ENCODE peak calls at places on chromosome 1, in nine cellular contexts. One of them, this sample, is unnamed.
A peak's percentile ranks its signal among the peaks of the same experiment; 100 is the strongest.

GRCh38 chr1:247118946-247119446 is 14.8 kb upstream of the ZNF669 start:
- DNase-seq in Calu3: peak; percentile 27
- DNase-seq in neuronal stem cell: no peak
- DNase-seq in erythroblast: peak; percentile 66
- DNase-seq in CD8-positive, alpha-beta memory T cell: no peak
- DNase-seq in activated T-cell treated with anti-CD3 and anti-CD28 coated beads for 24 hours: no peak
- DNase-seq in stimulated activated CD4-positive, alpha-beta T cell treated with anti-CD3 and anti-CD28 coated beads, Interleukin-2, amount 100 ng/mL, for 48 hours: peak; percentile 10
- DNase-seq in fibroblast of the conjunctiva: no peak
- DNase-seq in effector memory CD8-positive, alpha-beta T cell: no peak
- DNase-seq in this sample: no peak

GRCh38 chr1:82838066-82838465 is 1037.3 kb downstream of the ADGRL2 start:
- DNase-seq in Calu3: no peak
- DNase-seq in neuronal stem cell: peak; percentile 30
- DNase-seq in effector memory CD8-positive, alpha-beta T cell: no peak
- DNase-seq in stimulated activated CD4-positive, alpha-beta T cell treated with anti-CD3 and anti-CD28 coated beads, Interleukin-2, amount 100 ng/mL, for 48 hours: no peak
- DNase-seq in fibroblast of the conjunctiva: no peak
- DNase-seq in erythroblast: no peak
- DNase-seq in activated T-cell treated with anti-CD3 and anti-CD28 coated beads for 24 hours: no peak
- DNase-seq in CD8-positive, alpha-beta memory T cell: no peak
- DNase-seq in this sample: no peak

GRCh38 chr1:206693592-206693991 is 8.9 kb downstream of the MAPKAPK2 start:
- DNase-seq in neuronal stem cell: no peak
- DNase-seq in effector memory CD8-positive, alpha-beta T cell: no peak
- DNase-seq in CD8-positive, alpha-beta memory T cell: no peak
- DNase-seq in stimulated activated CD4-positive, alpha-beta T cell treated with anti-CD3 and anti-CD28 coated beads, Interleukin-2, amount 100 ng/mL, for 48 hours: no peak
- DNase-seq in activated T-cell treated with anti-CD3 and anti-CD28 coated beads for 24 hours: no peak
- DNase-seq in Calu3: no peak
- DNase-seq in fibroblast of the conjunctiva: no peak
- DNase-seq in erythroblast: no peak
- DNase-seq in this sample: no peak

GRCh38 chr1:206953626-206954025 is 7.4 kb upstream of the PIGR start:
- DNase-seq in neuronal stem cell: no peak
- DNase-seq in erythroblast: no peak
- DNase-seq in Calu3: no peak
- DNase-seq in stimulated activated CD4-positive, alpha-beta T cell treated with anti-CD3 and anti-CD28 coated beads, Interleukin-2, amount 100 ng/mL, for 48 hours: no peak
- DNase-seq in CD8-positive, alpha-beta memory T cell: no peak
- DNase-seq in effector memory CD8-positive, alpha-beta T cell: no peak
- DNase-seq in fibroblast of the conjunctiva: no peak
- DNase-seq in activated T-cell treated with anti-CD3 and anti-CD28 coated beads for 24 hours: no peak
- DNase-seq in this sample: no peak

GRCh38 chr1:96520542-96520941 is 201.0 kb upstream of the PTBP2 start:
- DNase-seq in erythroblast: no peak
- DNase-seq in activated T-cell treated with anti-CD3 and anti-CD28 coated beads for 24 hours: no peak
- DNase-seq in effector memory CD8-positive, alpha-beta T cell: no peak
- DNase-seq in fibroblast of the conjunctiva: no peak
- DNase-seq in Calu3: no peak
- DNase-seq in stimulated activated CD4-positive, alpha-beta T cell treated with anti-CD3 and anti-CD28 coated beads, Interleukin-2, amount 100 ng/mL, for 48 hours: no peak
- DNase-seq in CD8-positive, alpha-beta memory T cell: no peak
- DNase-seq in neuronal stem cell: peak; percentile 32
- DNase-seq in this sample: no peak

GRCh38 chr1:185846672-185847440 is 112.7 kb downstream of the HMCN1 start:
- DNase-seq in stimulated activated CD4-positive, alpha-beta T cell treated with anti-CD3 and anti-CD28 coated beads, Interleukin-2, amount 100 ng/mL, for 48 hours: no peak
- DNase-seq in activated T-cell treated with anti-CD3 and anti-CD28 coated beads for 24 hours: no peak
- DNase-seq in erythroblast: no peak
- DNase-seq in fibroblast of the conjunctiva: no peak
- DNase-seq in Calu3: no peak
- DNase-seq in neuronal stem cell: no peak
- DNase-seq in effector memory CD8-positive, alpha-beta T cell: no peak
- DNase-seq in CD8-positive, alpha-beta memory T cell: no peak
- DNase-seq in this sample: no peak

GRCh38 chr1:58717979-58718378 is 18.1 kb upstream of the MYSM1 start:
- DNase-seq in activated T-cell treated with anti-CD3 and anti-CD28 coated beads for 24 hours: no peak
- DNase-seq in stimulated activated CD4-positive, alpha-beta T cell treated with anti-CD3 and anti-CD28 coated beads, Interleukin-2, amount 100 ng/mL, for 48 hours: no peak
- DNase-seq in fibroblast of the conjunctiva: no peak
- DNase-seq in Calu3: no peak
- DNase-seq in CD8-positive, alpha-beta memory T cell: no peak
- DNase-seq in effector memory CD8-positive, alpha-beta T cell: peak; percentile 30
- DNase-seq in erythroblast: no peak
- DNase-seq in neuronal stem cell: no peak
- DNase-seq in this sample: no peak

GRCh38 chr1:186550832-186551231 is 89.9 kb upstream of the PDC start:
- DNase-seq in CD8-positive, alpha-beta memory T cell: no peak
- DNase-seq in fibroblast of the conjunctiva: no peak
- DNase-seq in effector memory CD8-positive, alpha-beta T cell: no peak
- DNase-seq in erythroblast: no peak
- DNase-seq in stimulated activated CD4-positive, alpha-beta T cell treated with anti-CD3 and anti-CD28 coated beads, Interleukin-2, amount 100 ng/mL, for 48 hours: no peak
- DNase-seq in activated T-cell treated with anti-CD3 and anti-CD28 coated beads for 24 hours: no peak
- DNase-seq in Calu3: no peak
- DNase-seq in neuronal stem cell: no peak
- DNase-seq in this sample: no peak

GRCh38 chr1:82052563-82052962 is 251.8 kb downstream of the ADGRL2 start:
- DNase-seq in fibroblast of the conjunctiva: no peak
- DNase-seq in neuronal stem cell: no peak
- DNase-seq in stimulated activated CD4-positive, alpha-beta T cell treated with anti-CD3 and anti-CD28 coated beads, Interleukin-2, amount 100 ng/mL, for 48 hours: no peak
- DNase-seq in activated T-cell treated with anti-CD3 and anti-CD28 coated beads for 24 hours: no peak
- DNase-seq in effector memory CD8-positive, alpha-beta T cell: no peak
- DNase-seq in Calu3: no peak
- DNase-seq in CD8-positive, alpha-beta memory T cell: no peak
- DNase-seq in erythroblast: no peak
- DNase-seq in this sample: no peak

GRCh38 chr1:156705321-156705917 is at the start of gene CRABP2:
- DNase-seq in Calu3: no peak
- DNase-seq in neuronal stem cell: peak; percentile 78
- DNase-seq in stimulated activated CD4-positive, alpha-beta T cell treated with anti-CD3 and anti-CD28 coated beads, Interleukin-2, amount 100 ng/mL, for 48 hours: peak; percentile 33
- DNase-seq in CD8-positive, alpha-beta memory T cell: no peak
- DNase-seq in fibroblast of the conjunctiva: no peak
- DNase-seq in effector memory CD8-positive, alpha-beta T cell: peak; percentile 22
- DNase-seq in activated T-cell treated with anti-CD3 and anti-CD28 coated beads for 24 hours: no peak
- DNase-seq in erythroblast: no peak
- DNase-seq in this sample: no peak

GRCh38 chr1:109764561-109765482 is 1.1 kb upstream of the EPS8L3 start:
- DNase-seq in neuronal stem cell: no peak
- DNase-seq in CD8-positive, alpha-beta memory T cell: no peak
- DNase-seq in fibroblast of the conjunctiva: no peak
- DNase-seq in effector memory CD8-positive, alpha-beta T cell: no peak
- DNase-seq in stimulated activated CD4-positive, alpha-beta T cell treated with anti-CD3 and anti-CD28 coated beads, Interleukin-2, amount 100 ng/mL, for 48 hours: no peak
- DNase-seq in erythroblast: no peak
- DNase-seq in Calu3: no peak
- DNase-seq in activated T-cell treated with anti-CD3 and anti-CD28 coated beads for 24 hours: no peak
- DNase-seq in this sample: no peak

GRCh38 chr1:6521502-6521901 is 30.0 kb upstream of the PLEKHG5 start:
- DNase-seq in erythroblast: no peak
- DNase-seq in neuronal stem cell: no peak
- DNase-seq in activated T-cell treated with anti-CD3 and anti-CD28 coated beads for 24 hours: no peak
- DNase-seq in Calu3: no peak
- DNase-seq in fibroblast of the conjunctiva: no peak
- DNase-seq in CD8-positive, alpha-beta memory T cell: no peak
- DNase-seq in stimulated activated CD4-positive, alpha-beta T cell treated with anti-CD3 and anti-CD28 coated beads, Interleukin-2, amount 100 ng/mL, for 48 hours: no peak
- DNase-seq in effector memory CD8-positive, alpha-beta T cell: no peak
- DNase-seq in this sample: no peak

GRCh38 chr1:234551032-234551378 is 59.0 kb downstream of the IRF2BP2 start:
- DNase-seq in erythroblast: no peak
- DNase-seq in CD8-positive, alpha-beta memory T cell: no peak
- DNase-seq in neuronal stem cell: no peak
- DNase-seq in activated T-cell treated with anti-CD3 and anti-CD28 coated beads for 24 hours: no peak
- DNase-seq in Calu3: no peak
- DNase-seq in stimulated activated CD4-positive, alpha-beta T cell treated with anti-CD3 and anti-CD28 coated beads, Interleukin-2, amount 100 ng/mL, for 48 hours: no peak
- DNase-seq in fibroblast of the conjunctiva: no peak
- DNase-seq in effector memory CD8-positive, alpha-beta T cell: no peak
- DNase-seq in this sample: no peak

GRCh38 chr1:31583082-31583994 is 7.0 kb downstream of the TINAGL1 start:
- DNase-seq in fibroblast of the conjunctiva: no peak
- DNase-seq in effector memory CD8-positive, alpha-beta T cell: no peak
- DNase-seq in activated T-cell treated with anti-CD3 and anti-CD28 coated beads for 24 hours: no peak
- DNase-seq in stimulated activated CD4-positive, alpha-beta T cell treated with anti-CD3 and anti-CD28 coated beads, Interleukin-2, amount 100 ng/mL, for 48 hours: no peak
- DNase-seq in CD8-positive, alpha-beta memory T cell: no peak
- DNase-seq in neuronal stem cell: no peak
- DNase-seq in Calu3: no peak
- DNase-seq in erythroblast: no peak
- DNase-seq in this sample: no peak

GRCh38 chr1:81803423-81804103 is 2.8 kb downstream of the ADGRL2 start:
- DNase-seq in CD8-positive, alpha-beta memory T cell: no peak
- DNase-seq in activated T-cell treated with anti-CD3 and anti-CD28 coated beads for 24 hours: no peak
- DNase-seq in effector memory CD8-positive, alpha-beta T cell: no peak
- DNase-seq in Calu3: peak; percentile 14
- DNase-seq in fibroblast of the conjunctiva: no peak
- DNase-seq in erythroblast: no peak
- DNase-seq in neuronal stem cell: peak; percentile 77
- DNase-seq in stimulated activated CD4-positive, alpha-beta T cell treated with anti-CD3 and anti-CD28 coated beads, Interleukin-2, amount 100 ng/mL, for 48 hours: no peak
- DNase-seq in this sample: no peak

GRCh38 chr1:55213885-55214213 is 1.3 kb downstream of the USP24 start:
- DNase-seq in CD8-positive, alpha-beta memory T cell: peak; percentile 42
- DNase-seq in erythroblast: no peak
- DNase-seq in fibroblast of the conjunctiva: no peak
- DNase-seq in neuronal stem cell: no peak
- DNase-seq in Calu3: peak; percentile 13
- DNase-seq in effector memory CD8-positive, alpha-beta T cell: peak; percentile 7
- DNase-seq in stimulated activated CD4-positive, alpha-beta T cell treated with anti-CD3 and anti-CD28 coated beads, Interleukin-2, amount 100 ng/mL, for 48 hours: no peak
- DNase-seq in activated T-cell treated with anti-CD3 and anti-CD28 coated beads for 24 hours: no peak
- DNase-seq in this sample: no peak

GRCh38 chr1:236837897-236838296 is 42.8 kb downstream of the MTR start:
- DNase-seq in neuronal stem cell: no peak
- DNase-seq in activated T-cell treated with anti-CD3 and anti-CD28 coated beads for 24 hours: no peak
- DNase-seq in stimulated activated CD4-positive, alpha-beta T cell treated with anti-CD3 and anti-CD28 coated beads, Interleukin-2, amount 100 ng/mL, for 48 hours: no peak
- DNase-seq in fibroblast of the conjunctiva: no peak
- DNase-seq in Calu3: no peak
- DNase-seq in CD8-positive, alpha-beta memory T cell: no peak
- DNase-seq in erythroblast: no peak
- DNase-seq in effector memory CD8-positive, alpha-beta T cell: no peak
- DNase-seq in this sample: no peak

GRCh38 chr1:118978914-118979701 is 9.0 kb downstream of the TBX15 start:
- DNase-seq in Calu3: no peak
- DNase-seq in effector memory CD8-positive, alpha-beta T cell: no peak
- DNase-seq in CD8-positive, alpha-beta memory T cell: no peak
- DNase-seq in erythroblast: no peak
- DNase-seq in neuronal stem cell: no peak
- DNase-seq in stimulated activated CD4-positive, alpha-beta T cell treated with anti-CD3 and anti-CD28 coated beads, Interleukin-2, amount 100 ng/mL, for 48 hours: no peak
- DNase-seq in fibroblast of the conjunctiva: no peak
- DNase-seq in activated T-cell treated with anti-CD3 and anti-CD28 coated beads for 24 hours: no peak
- DNase-seq in this sample: no peak

GRCh38 chr1:17369466-17369865 is 2.5 kb upstream of the PADI6 start:
- DNase-seq in CD8-positive, alpha-beta memory T cell: no peak
- DNase-seq in effector memory CD8-positive, alpha-beta T cell: no peak
- DNase-seq in Calu3: no peak
- DNase-seq in activated T-cell treated with anti-CD3 and anti-CD28 coated beads for 24 hours: no peak
- DNase-seq in neuronal stem cell: no peak
- DNase-seq in erythroblast: no peak
- DNase-seq in fibroblast of the conjunctiva: no peak
- DNase-seq in stimulated activated CD4-positive, alpha-beta T cell treated with anti-CD3 and anti-CD28 coated beads, Interleukin-2, amount 100 ng/mL, for 48 hours: no peak
- DNase-seq in this sample: no peak

GRCh38 chr1:93076268-93076667 is 2.8 kb upstream of the MTF2 start:
- DNase-seq in Calu3: no peak
- DNase-seq in stimulated activated CD4-positive, alpha-beta T cell treated with anti-CD3 and anti-CD28 coated beads, Interleukin-2, amount 100 ng/mL, for 48 hours: no peak
- DNase-seq in activated T-cell treated with anti-CD3 and anti-CD28 coated beads for 24 hours: no peak
- DNase-seq in effector memory CD8-positive, alpha-beta T cell: no peak
- DNase-seq in CD8-positive, alpha-beta memory T cell: no peak
- DNase-seq in neuronal stem cell: no peak
- DNase-seq in fibroblast of the conjunctiva: no peak
- DNase-seq in erythroblast: no peak
- DNase-seq in this sample: no peak

GRCh38 chr1:159857889-159858288 is 4.6 kb downstream of the VSIG8 start:
- DNase-seq in erythroblast: no peak
- DNase-seq in Calu3: no peak
- DNase-seq in stimulated activated CD4-positive, alpha-beta T cell treated with anti-CD3 and anti-CD28 coated beads, Interleukin-2, amount 100 ng/mL, for 48 hours: no peak
- DNase-seq in CD8-positive, alpha-beta memory T cell: no peak
- DNase-seq in effector memory CD8-positive, alpha-beta T cell: no peak
- DNase-seq in activated T-cell treated with anti-CD3 and anti-CD28 coated beads for 24 hours: no peak
- DNase-seq in fibroblast of the conjunctiva: no peak
- DNase-seq in neuronal stem cell: no peak
- DNase-seq in this sample: no peak

GRCh38 chr1:229230136-229230892 is 40.6 kb upstream of the RAB4A start:
- DNase-seq in erythroblast: no peak
- DNase-seq in CD8-positive, alpha-beta memory T cell: no peak
- DNase-seq in fibroblast of the conjunctiva: no peak
- DNase-seq in effector memory CD8-positive, alpha-beta T cell: no peak
- DNase-seq in activated T-cell treated with anti-CD3 and anti-CD28 coated beads for 24 hours: no peak
- DNase-seq in neuronal stem cell: no peak
- DNase-seq in stimulated activated CD4-positive, alpha-beta T cell treated with anti-CD3 and anti-CD28 coated beads, Interleukin-2, amount 100 ng/mL, for 48 hours: no peak
- DNase-seq in Calu3: peak; percentile 9
- DNase-seq in this sample: no peak

GRCh38 chr1:71351438-71351837 is 270.6 kb upstream of the ZRANB2 start:
- DNase-seq in erythroblast: no peak
- DNase-seq in Calu3: no peak
- DNase-seq in stimulated activated CD4-positive, alpha-beta T cell treated with anti-CD3 and anti-CD28 coated beads, Interleukin-2, amount 100 ng/mL, for 48 hours: no peak
- DNase-seq in CD8-positive, alpha-beta memory T cell: no peak
- DNase-seq in effector memory CD8-positive, alpha-beta T cell: no peak
- DNase-seq in activated T-cell treated with anti-CD3 and anti-CD28 coated beads for 24 hours: no peak
- DNase-seq in neuronal stem cell: no peak
- DNase-seq in fibroblast of the conjunctiva: peak; percentile 51
- DNase-seq in this sample: no peak

GRCh38 chr1:235297579-235297978 is 30.4 kb downstream of the ARID4B start:
- DNase-seq in activated T-cell treated with anti-CD3 and anti-CD28 coated beads for 24 hours: no peak
- DNase-seq in erythroblast: no peak
- DNase-seq in neuronal stem cell: no peak
- DNase-seq in fibroblast of the conjunctiva: no peak
- DNase-seq in stimulated activated CD4-positive, alpha-beta T cell treated with anti-CD3 and anti-CD28 coated beads, Interleukin-2, amount 100 ng/mL, for 48 hours: no peak
- DNase-seq in CD8-positive, alpha-beta memory T cell: peak; percentile 72
- DNase-seq in Calu3: no peak
- DNase-seq in effector memory CD8-positive, alpha-beta T cell: no peak
- DNase-seq in this sample: no peak

GRCh38 chr1:44881011-44881632 is 38.1 kb upstream of the PTCH2 start:
- DNase-seq in activated T-cell treated with anti-CD3 and anti-CD28 coated beads for 24 hours: no peak
- DNase-seq in Calu3: no peak
- DNase-seq in neuronal stem cell: no peak
- DNase-seq in effector memory CD8-positive, alpha-beta T cell: no peak
- DNase-seq in erythroblast: no peak
- DNase-seq in fibroblast of the conjunctiva: no peak
- DNase-seq in stimulated activated CD4-positive, alpha-beta T cell treated with anti-CD3 and anti-CD28 coated beads, Interleukin-2, amount 100 ng/mL, for 48 hours: no peak
- DNase-seq in CD8-positive, alpha-beta memory T cell: no peak
- DNase-seq in this sample: no peak